ENCODE peak calls at places on chromosomes 6 and 20, in seven cellular contexts. V, X, K, E, I, O and G are unnamed samples.

GRCh38 chr6:21992178-21992967 is 304.5 kb downstream of the PRL start:
- DNase-seq in O (no peak), X (no peak), E (no peak), K (no peak), V (no peak), I (no peak), G (no peak)

GRCh38 chr6:41073968-41074691 is 1.4 kb downstream of the NFYA start:
- DNase-seq in I (no peak), K (no peak), E (no peak), V (no peak), O (no peak), X (peak), G (no peak)

GRCh38 chr6:37019065-37019450 is 13.6 kb downstream of the FGD2 start:
- DNase-seq in K (no peak), I (no peak), X (no peak), V (no peak), E (no peak), O (no peak), G (no peak)

GRCh38 chr20:63536997-63537524 is at the start of gene PTK6:
- DNase-seq in E (no peak), V (no peak), K (no peak), I (peak), X (no peak), O (no peak), G (no peak)

GRCh38 chr6:145015739-145016558 is 719.4 kb downstream of the EPM2A start:
- DNase-seq in O (no peak), X (no peak), V (peak), K (no peak), E (no peak), I (no peak), G (no peak)

GRCh38 chr6:135990437-135990836 is 138.9 kb downstream of the PDE7B start:
- DNase-seq in I (no peak), K (no peak), O (no peak), X (no peak), E (no peak), V (no peak), G (no peak)

GRCh38 chr6:30345852-30346251 is 896 bp downstream of the RPP21 start:
- DNase-seq in V (no peak), K (no peak), O (no peak), E (no peak), X (no peak), I (no peak), G (no peak)

GRCh38 chr6:125469915-125470314 is 168.1 kb upstream of the HDDC2 start:
- DNase-seq in I (no peak), V (no peak), E (no peak), K (no peak), X (no peak), O (no peak), G (no peak)

GRCh38 chr6:3509326-3509725 is 52.5 kb upstream of the SLC22A23 start:
- DNase-seq in E (no peak), O (no peak), X (no peak), V (no peak), K (no peak), I (no peak), G (no peak)

GRCh38 chr20:59191756-59192532 is 28.3 kb downstream of the ZNF831 start:
- DNase-seq in I (no peak), K (no peak), E (no peak), X (no peak), O (no peak), V (no peak), G (no peak)